ENCODE peak calls at places on chromosome 14, in four cellular contexts. M is psoas muscle, R is pancreas, C is H9. B is an unnamed sample.

GRCh38 chr14:21978184-21978998 is 304.8 kb upstream of the OR4E1 start:
- DNase-seq in M (no peak), R (no peak), C (peak), B (no peak)

GRCh38 chr14:38254565-38255407 is 1.1 kb downstream of the CLEC14A start:
- DNase-seq in M (peak), R (no peak), C (no peak), B (peak)

GRCh38 chr14:105709281-105710118 is 183.1 kb downstream of the TMEM121 start:
- DNase-seq in M (peak), R (peak), C (no peak), B (no peak)

GRCh38 chr14:66503532-66503931 is 4.4 kb upstream of the GPHN start:
- DNase-seq in M (no peak), R (no peak), C (no peak), B (no peak)

GRCh38 chr14:73616831-73617230 is 4.5 kb downstream of the ACOT6 start:
- DNase-seq in M (no peak), R (no peak), C (no peak), B (no peak)

GRCh38 chr14:83975435-83976222 is 1554.3 kb upstream of the FLRT2 start:
- DNase-seq in M (peak), R (peak), C (peak), B (no peak)

GRCh38 chr14:90632451-90632850 is 183.8 kb downstream of the TTC7B start:
- DNase-seq in M (no peak), R (no peak), C (no peak), B (no peak)

GRCh38 chr14:26486922-26487321 is 110.9 kb downstream of the NOVA1 start:
- DNase-seq in M (no peak), R (no peak), C (no peak), B (no peak)

GRCh38 chr14:54488318-54488645 is 498 bp downstream of the GMFB start:
- DNase-seq in M (no peak), R (no peak), C (no peak), B (no peak)

GRCh38 chr14:92546347-92547053 is 32.9 kb downstream of the RIN3 start:
- DNase-seq in M (no peak), R (no peak), C (no peak), B (no peak)

GRCh38 chr14:56798447-56799326 is 11.6 kb downstream of the OTX2 start:
- DNase-seq in M (no peak), R (no peak), C (peak), B (no peak)

GRCh38 chr14:75715926-75716780 is 55.1 kb downstream of the TTLL5 start:
- DNase-seq in M (no peak), R (no peak), C (no peak), B (no peak)

GRCh38 chr14:96590190-96590860 is 88.1 kb downstream of the PAPOLA start:
- DNase-seq in M (no peak), R (no peak), C (peak), B (no peak)

GRCh38 chr14:64502476-64503183 is 1.0 kb downstream of the ZBTB25 start:
- DNase-seq in M (no peak), R (no peak), C (no peak), B (no peak)

GRCh38 chr14:80941241-80942157 is at the start of gene CEP128:
- DNase-seq in M (peak), R (peak), C (peak), B (peak)
- H3K27ac ChIP-seq in M (peak), R (no peak), C (no peak), B (no peak)

GRCh38 chr14:99575043-99576023 is 28.7 kb downstream of the CCDC85C start:
- DNase-seq in M (no peak), R (peak), C (no peak), B (no peak)
- H3K27ac ChIP-seq in M (peak), R (peak), C (no peak), B (peak)

GRCh38 chr14:52020866-52021717 is 31.7 kb downstream of the RTRAF start:
- DNase-seq in M (no peak), R (no peak), C (no peak), B (no peak)

GRCh38 chr14:52020315-52020714 is 31.0 kb downstream of the RTRAF start:
- DNase-seq in M (no peak), R (no peak), C (no peak), B (no peak)

GRCh38 chr14:52018252-52018651 is 28.9 kb downstream of the RTRAF start:
- DNase-seq in M (no peak), R (no peak), C (no peak), B (no peak)

GRCh38 chr14:52021971-52022600 is 32.7 kb downstream of the RTRAF start:
- DNase-seq in M (no peak), R (no peak), C (no peak), B (no peak)

DNA sequence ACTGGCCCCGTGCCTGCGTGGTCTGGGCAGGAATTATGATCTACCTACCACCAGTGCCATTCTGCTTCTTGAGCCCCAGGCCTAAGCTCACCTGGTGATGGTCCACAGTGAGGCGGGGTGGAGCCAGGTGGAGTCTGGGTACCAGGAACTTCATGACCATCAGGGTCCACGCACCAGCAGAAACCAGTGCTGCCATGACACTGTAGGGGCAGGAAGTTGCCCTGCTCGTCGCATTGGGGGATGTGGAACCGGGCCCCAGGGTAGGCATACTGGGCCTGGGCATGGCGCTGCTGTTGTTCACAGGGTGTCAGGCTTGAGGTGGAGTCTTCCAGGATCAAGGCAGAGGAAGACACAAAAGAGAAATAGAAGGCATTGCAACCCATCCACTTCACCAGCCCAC is 29.6 kb downstream of the RTRAF start:
- DNase-seq in M (no peak), R (no peak), C (no peak), B (no peak)
- H3K27ac ChIP-seq in M (no peak), R (no peak), C (no peak), B (no peak)

GRCh38 chr14:77543637-77544334 is 45.2 kb upstream of the ISM2 start:
- DNase-seq in M (no peak), R (no peak), C (no peak), B (no peak)
- H3K27ac ChIP-seq in M (no peak), R (no peak), C (no peak), B (peak)

DNA sequence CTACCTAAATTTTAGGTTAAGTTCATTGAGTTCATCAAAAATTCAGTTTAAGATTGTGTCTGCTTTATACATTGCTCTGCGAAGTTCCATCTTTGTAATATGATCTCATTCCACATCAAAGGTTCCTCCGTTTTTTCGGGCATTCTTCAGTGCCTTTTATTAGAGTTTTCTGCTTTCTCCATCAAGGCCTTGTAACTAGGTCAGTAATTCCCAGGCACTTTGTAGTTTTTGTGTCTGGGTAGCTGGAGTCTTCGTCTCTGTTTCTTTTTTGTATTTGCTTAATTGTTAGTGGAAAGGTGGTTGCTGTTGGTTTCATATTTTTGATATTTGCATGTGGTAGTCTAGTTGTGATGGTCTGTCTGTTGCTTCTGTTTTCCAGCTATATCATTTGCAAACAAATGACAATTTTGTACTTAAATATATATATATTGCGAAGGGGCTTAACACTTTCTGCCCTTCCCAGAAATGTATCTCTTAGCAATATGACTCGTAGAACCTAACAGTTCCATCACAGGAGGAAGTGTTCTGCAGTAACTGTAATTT is 88.6 kb upstream of the DYNC1H1 start:
- DNase-seq in M (no peak), R (no peak), C (no peak), B (no peak)
- H3K27ac ChIP-seq in M (peak), R (no peak), C (no peak), B (no peak)

GRCh38 chr14:68284834-68285233 is 465.3 kb downstream of the RAD51B start:
- DNase-seq in M (no peak), R (no peak), C (no peak), B (no peak)
- H3K27ac ChIP-seq in M (peak), R (no peak), C (no peak), B (no peak)